ENCODE peak calls at places on chromosomes 6 and 20, in eight cellular contexts. K, P, W, T, C, F, Q and N are unnamed samples.

GRCh38 chr6:5373430-5373829 is 112.1 kb downstream of the FARS2 start:
- DNase-seq in T (no peak), P (no peak), K (no peak), W (no peak), C (no peak), Q (no peak), F (no peak), N (no peak)

GRCh38 chr6:148971027-148971927 is 224.4 kb downstream of the UST start:
- DNase-seq in F (no peak), C (no peak), W (no peak), P (no peak), Q (no peak), T (no peak), K (no peak), N (peak; percentile 39)

GRCh38 chr20:1721687-1722512 is 64.3 kb upstream of the SIRPG start:
- DNase-seq in C (no peak), K (no peak), Q (no peak), F (no peak), P (no peak), W (no peak), T (no peak), N (no peak)

GRCh38 chr6:7146079-7146828 is 38.5 kb downstream of the RREB1 start:
- DNase-seq in T (peak; percentile 39), W (peak; percentile 64), K (no peak), C (no peak), Q (peak; percentile 56), P (peak; percentile 79), F (no peak), N (peak; percentile 69)

GRCh38 chr20:13638162-13638495 is 603 bp downstream of the TASP1 start:
- DNase-seq in W (no peak), Q (no peak), K (peak; percentile 38), T (no peak), P (no peak), F (no peak), C (no peak), N (peak; percentile 5)

GRCh38 chr20:24718696-24719095 is 230.4 kb upstream of the CST7 start:
- DNase-seq in P (no peak), K (no peak), C (no peak), W (no peak), F (no peak), Q (peak; percentile 2), T (no peak), N (no peak)

GRCh38 chr6:88145298-88145963 is 20.7 kb downstream of the CNR1 start:
- DNase-seq in K (no peak), C (no peak), Q (no peak), W (no peak), F (no peak), P (no peak), T (no peak), N (no peak)

GRCh38 chr20:46150982-46151381 is 32.9 kb downstream of the CD40 start:
- DNase-seq in K (no peak), P (no peak), T (no peak), C (no peak), Q (no peak), F (no peak), W (no peak), N (no peak)

GRCh38 chr6:158840465-158840864 is 21.3 kb upstream of the EZR start:
- DNase-seq in T (no peak), Q (no peak), P (no peak), F (no peak), W (no peak), C (no peak), K (no peak), N (no peak)

GRCh38 chr6:71254323-71254722 is 34.3 kb upstream of the OGFRL1 start:
- DNase-seq in F (no peak), T (peak; percentile 77), P (no peak), Q (no peak), K (peak; percentile 23), C (no peak), W (no peak), N (no peak)

GRCh38 chr20:54173653-54174451 is at the start of gene CYP24A1:
- DNase-seq in T (no peak), P (no peak), K (peak; percentile 65), Q (peak; percentile 37), W (no peak), C (no peak), F (no peak), N (no peak)

GRCh38 chr20:19821605-19822004 is 63.5 kb downstream of the RIN2 start:
- DNase-seq in K (no peak), P (no peak), Q (no peak), F (no peak), C (no peak), W (no peak), T (no peak), N (no peak)
- H3K4me3 ChIP-seq in K (no peak overlapping the region), P (no peak overlapping the region), Q (no peak overlapping the region), F (no peak overlapping the region), C (no peak overlapping the region), W (no peak overlapping the region), T (no peak overlapping the region), N (no peak overlapping the region)

GRCh38 chr6:151549790-151550189 is 56.0 kb downstream of the CCDC170 start:
- DNase-seq in T (no peak), P (no peak), C (no peak), K (no peak), W (no peak), F (no peak), Q (no peak), N (no peak)

GRCh38 chr6:151544453-151544852 is 50.6 kb downstream of the CCDC170 start:
- DNase-seq in F (no peak), T (no peak), W (peak; percentile 60), P (no peak), K (no peak), Q (no peak), C (no peak), N (no peak)

GRCh38 chr6:151550618-151551017 is 56.8 kb downstream of the CCDC170 start:
- DNase-seq in C (no peak), F (no peak), T (no peak), Q (no peak), K (no peak), W (no peak), P (no peak), N (no peak)

GRCh38 chr6:151548201-151548600 is 54.4 kb downstream of the CCDC170 start:
- DNase-seq in T (no peak), K (no peak), P (no peak), C (no peak), W (no peak), F (no peak), Q (no peak), N (no peak)

GRCh38 chr6:151546941-151547659 is 53.3 kb downstream of the CCDC170 start:
- DNase-seq in T (no peak), W (no peak), K (no peak), Q (no peak), P (no peak), C (no peak), F (no peak), N (no peak)
- TF ChIP-seq CTCF in T (no peak), W (no peak), K (peak; percentile 4), Q (no peak), P (no peak), C (no peak), F (no peak), N (peak; percentile 6)

DNA sequence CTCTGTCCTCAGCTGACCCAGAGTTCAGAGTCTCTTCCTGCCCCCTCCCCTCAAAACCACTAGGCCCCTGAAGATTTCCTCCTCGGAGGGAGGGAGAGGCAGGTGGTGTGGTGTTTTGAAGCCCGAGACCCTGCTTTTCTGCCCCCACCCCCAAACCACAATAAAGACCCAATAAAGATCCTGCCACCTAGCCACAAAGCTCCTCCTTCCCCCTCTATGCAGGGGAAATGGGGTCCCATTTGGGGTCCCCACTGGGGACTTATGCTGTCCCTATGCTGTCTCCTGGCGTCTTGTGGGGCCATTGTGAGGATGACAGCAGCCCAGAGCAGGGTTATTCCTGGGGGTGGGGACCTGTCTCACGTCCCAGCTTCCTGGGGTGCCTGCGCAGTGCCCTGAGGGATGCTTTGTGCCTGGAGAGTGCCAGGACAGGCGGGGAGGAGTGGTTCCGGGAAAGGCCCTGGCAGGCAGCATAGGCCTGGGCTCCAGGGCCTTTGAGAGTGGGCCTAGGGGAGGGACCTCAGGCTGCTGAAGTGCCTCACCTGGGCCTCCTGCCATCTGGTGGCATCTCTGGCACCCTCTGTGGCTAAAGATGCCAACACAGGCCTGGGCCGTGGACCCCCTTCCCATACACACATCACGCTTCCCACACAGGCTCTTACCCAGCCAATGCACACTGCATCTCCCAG is 8.0 kb upstream of the ARMC12 start:
- DNase-seq in W (no peak), K (no peak), C (no peak), P (peak; percentile 53), T (no peak), F (no peak), Q (no peak), N (no peak)
- H3K4me3 ChIP-seq in W (no peak overlapping the region), K (peak overlapping the region; percentile 88), C (no peak overlapping the region), P (no peak overlapping the region), T (no peak overlapping the region), F (peak overlapping the region; percentile 53), Q (peak overlapping the region; percentile 22), N (no peak overlapping the region)

DNA sequence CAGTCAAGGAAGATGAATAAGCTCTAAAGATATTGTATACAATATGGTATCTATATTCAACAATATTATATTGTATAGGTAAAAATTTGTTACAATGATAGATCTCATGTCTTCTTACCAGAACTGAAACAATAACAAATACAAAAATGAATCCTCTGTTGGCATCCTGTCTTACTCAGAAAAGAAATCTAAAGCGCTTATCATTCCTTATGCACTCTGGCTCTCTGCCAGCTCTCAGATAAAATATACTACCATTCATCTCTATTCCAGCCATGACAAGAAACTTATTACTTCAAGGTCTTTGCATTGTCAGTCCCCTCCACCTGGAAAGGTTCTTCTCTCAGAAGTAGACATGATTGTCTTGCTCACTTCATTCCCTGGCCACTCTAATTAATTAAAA is 138.6 kb downstream of the THEMIS start:
- DNase-seq in P (no peak), T (no peak), K (no peak), Q (no peak), F (no peak), C (no peak), W (no peak), N (no peak)
- TF ChIP-seq CTCF in P (no peak), T (no peak), K (no peak), Q (no peak), F (no peak), C (no peak), W (no peak), N (no peak)

GRCh38 chr6:144582939-144583613 is 297.9 kb downstream of the UTRN start:
- DNase-seq in Q (peak; percentile 17), T (no peak), W (no peak), F (no peak), P (peak; percentile 25), C (no peak), K (peak; percentile 27), N (peak; percentile 49)
- H3K4me3 ChIP-seq in Q (no peak overlapping the region), T (no peak overlapping the region), W (no peak overlapping the region), F (no peak overlapping the region), P (no peak overlapping the region), C (peak overlapping the region; percentile 26), K (peak overlapping the region; percentile 28), N (peak overlapping the region; percentile 38)

GRCh38 chr20:41604002-41604401 is 14.2 kb downstream of the CHD6 start:
- DNase-seq in C (no peak), F (no peak), K (no peak), W (no peak), T (no peak), P (no peak), Q (no peak), N (no peak)
- TF ChIP-seq CTCF in C (peak; percentile 9), F (no peak), K (no peak), W (no peak), T (peak; percentile 34), P (no peak), Q (no peak), N (no peak)

GRCh38 chr6:8276148-8276547 is 159.2 kb downstream of the SLC35B3 start:
- DNase-seq in Q (no peak), W (no peak), C (no peak), P (no peak), K (no peak), F (no peak), T (no peak), N (no peak)
- H3K4me3 ChIP-seq in Q (no peak overlapping the region), W (no peak overlapping the region), C (no peak overlapping the region), P (no peak overlapping the region), K (no peak overlapping the region), F (no peak overlapping the region), T (no peak overlapping the region), N (no peak overlapping the region)

GRCh38 chr20:5192570-5193431 is 66.0 kb downstream of the CDS2 start:
- DNase-seq in F (no peak), Q (no peak), P (no peak), T (no peak), W (no peak), K (no peak), C (no peak), N (no peak)
- TF ChIP-seq CTCF in F (no peak), Q (no peak), P (no peak), T (no peak), W (no peak), K (no peak), C (no peak), N (no peak)